ENCODE peak calls at places on chromosomes 13 and 19, in eight cellular contexts. One of them, this sample, is unnamed. For H3K27me3, the result is how much of the 10 kb centered on the place peaks cover.

GRCh38 chr13:60226507-60226906 is 62.8 kb upstream of the DIAPH3 start:
- DNase-seq in BE2C: peak
- DNase-seq in cardiac muscle cell: peak
- DNase-seq in right lobe of liver: no peak
- DNase-seq in aorta: no peak
- DNase-seq in tibial nerve: no peak
- DNase-seq in GM23248: peak
- DNase-seq in naive thymus-derived CD4-positive, alpha-beta T cell: no peak
- DNase-seq in this sample: no peak

GRCh38 chr13:44243198-44243852 is 130.3 kb upstream of the SERP2 start:
- DNase-seq in BE2C: peak
- DNase-seq in cardiac muscle cell: peak
- DNase-seq in right lobe of liver: no peak
- DNase-seq in aorta: no peak
- DNase-seq in tibial nerve: no peak
- DNase-seq in GM23248: peak
- DNase-seq in naive thymus-derived CD4-positive, alpha-beta T cell: no peak
- DNase-seq in this sample: peak

GRCh38 chr19:8641908-8642547 is 11.6 kb downstream of the NFILZ start:
- DNase-seq in BE2C: no peak
- DNase-seq in cardiac muscle cell: peak
- DNase-seq in right lobe of liver: no peak
- DNase-seq in aorta: no peak
- DNase-seq in tibial nerve: no peak
- DNase-seq in GM23248: peak
- DNase-seq in naive thymus-derived CD4-positive, alpha-beta T cell: peak
- DNase-seq in this sample: no peak

GRCh38 chr13:51726446-51727185 is 77.3 kb downstream of the DHRS12 start:
- DNase-seq in BE2C: no peak
- DNase-seq in cardiac muscle cell: no peak
- DNase-seq in right lobe of liver: no peak
- DNase-seq in aorta: no peak
- DNase-seq in tibial nerve: no peak
- DNase-seq in GM23248: peak
- DNase-seq in naive thymus-derived CD4-positive, alpha-beta T cell: no peak
- DNase-seq in this sample: no peak

GRCh38 chr13:111324736-111325135 is 4.3 kb downstream of the TEX29 start:
- DNase-seq in BE2C: no peak
- DNase-seq in cardiac muscle cell: no peak
- DNase-seq in right lobe of liver: no peak
- DNase-seq in aorta: no peak
- DNase-seq in tibial nerve: no peak
- DNase-seq in GM23248: no peak
- DNase-seq in naive thymus-derived CD4-positive, alpha-beta T cell: no peak
- DNase-seq in this sample: no peak

GRCh38 chr13:51551446-51551845 is 32.8 kb upstream of the WDFY2 start:
- DNase-seq in BE2C: no peak
- DNase-seq in cardiac muscle cell: no peak
- DNase-seq in right lobe of liver: no peak
- DNase-seq in aorta: no peak
- DNase-seq in tibial nerve: no peak
- DNase-seq in GM23248: no peak
- DNase-seq in naive thymus-derived CD4-positive, alpha-beta T cell: no peak
- DNase-seq in this sample: no peak

GRCh38 chr19:48400018-48400742 is 6.7 kb downstream of the GRIN2D start:
- DNase-seq in BE2C: peak
- DNase-seq in cardiac muscle cell: peak
- DNase-seq in right lobe of liver: no peak
- DNase-seq in aorta: peak
- DNase-seq in tibial nerve: peak
- DNase-seq in GM23248: peak
- DNase-seq in naive thymus-derived CD4-positive, alpha-beta T cell: peak
- DNase-seq in this sample: no peak

GRCh38 chr13:51950722-51951121 is 60.5 kb downstream of the ATP7B start:
- DNase-seq in BE2C: no peak
- DNase-seq in cardiac muscle cell: no peak
- DNase-seq in right lobe of liver: no peak
- DNase-seq in aorta: no peak
- DNase-seq in tibial nerve: no peak
- DNase-seq in GM23248: no peak
- DNase-seq in naive thymus-derived CD4-positive, alpha-beta T cell: peak
- DNase-seq in this sample: no peak

GRCh38 chr19:30864460-30865215 is 484.6 kb downstream of the TSHZ3 start:
- DNase-seq in BE2C: no peak
- DNase-seq in cardiac muscle cell: no peak
- DNase-seq in right lobe of liver: no peak
- DNase-seq in aorta: no peak
- DNase-seq in tibial nerve: no peak
- DNase-seq in GM23248: no peak
- DNase-seq in naive thymus-derived CD4-positive, alpha-beta T cell: no peak
- DNase-seq in this sample: no peak

GRCh38 chr13:30338331-30338851 is 31.0 kb upstream of the KATNAL1 start:
- DNase-seq in BE2C: no peak
- DNase-seq in cardiac muscle cell: no peak
- DNase-seq in right lobe of liver: no peak
- DNase-seq in aorta: no peak
- DNase-seq in tibial nerve: no peak
- DNase-seq in GM23248: peak
- DNase-seq in naive thymus-derived CD4-positive, alpha-beta T cell: no peak
- DNase-seq in this sample: no peak

GRCh38 chr13:30881191-30881651 is 24.9 kb upstream of the MEDAG start:
- DNase-seq in BE2C: no peak
- DNase-seq in cardiac muscle cell: no peak
- DNase-seq in right lobe of liver: no peak
- DNase-seq in aorta: peak
- DNase-seq in tibial nerve: no peak
- DNase-seq in GM23248: peak
- DNase-seq in naive thymus-derived CD4-positive, alpha-beta T cell: no peak
- DNase-seq in this sample: no peak

GRCh38 chr19:48355555-48355954 is 8.2 kb downstream of the TMEM143 start:
- DNase-seq in BE2C: no peak
- DNase-seq in cardiac muscle cell: no peak
- DNase-seq in right lobe of liver: no peak
- DNase-seq in aorta: no peak
- DNase-seq in tibial nerve: no peak
- DNase-seq in GM23248: no peak
- DNase-seq in naive thymus-derived CD4-positive, alpha-beta T cell: no peak
- DNase-seq in this sample: no peak

GRCh38 chr19:36142496-36142895 is 2.6 kb downstream of the CAPNS1 start:
- DNase-seq in BE2C: no peak
- DNase-seq in cardiac muscle cell: no peak
- DNase-seq in right lobe of liver: no peak
- DNase-seq in aorta: no peak
- DNase-seq in tibial nerve: no peak
- DNase-seq in GM23248: no peak
- DNase-seq in naive thymus-derived CD4-positive, alpha-beta T cell: no peak
- DNase-seq in this sample: no peak

GRCh38 chr19:38031423-38031770 is 124.4 kb downstream of the SIPA1L3 start:
- DNase-seq in BE2C: no peak
- DNase-seq in cardiac muscle cell: no peak
- DNase-seq in right lobe of liver: no peak
- DNase-seq in aorta: no peak
- DNase-seq in tibial nerve: no peak
- DNase-seq in GM23248: peak
- DNase-seq in naive thymus-derived CD4-positive, alpha-beta T cell: no peak
- DNase-seq in this sample: no peak

GRCh38 chr13:30355405-30355741 is 48.0 kb upstream of the KATNAL1 start:
- DNase-seq in BE2C: peak
- DNase-seq in cardiac muscle cell: peak
- DNase-seq in right lobe of liver: peak
- DNase-seq in aorta: no peak
- DNase-seq in tibial nerve: no peak
- DNase-seq in GM23248: no peak
- DNase-seq in naive thymus-derived CD4-positive, alpha-beta T cell: peak
- DNase-seq in this sample: peak

GRCh38 chr19:8681345-8682021 is 17.1 kb downstream of the ACTL9 start:
- DNase-seq in BE2C: no peak
- DNase-seq in cardiac muscle cell: no peak
- DNase-seq in right lobe of liver: no peak
- DNase-seq in aorta: no peak
- DNase-seq in tibial nerve: no peak
- DNase-seq in GM23248: peak
- DNase-seq in naive thymus-derived CD4-positive, alpha-beta T cell: no peak
- DNase-seq in this sample: no peak

GRCh38 chr13:114043421-114044053 is 69.7 kb upstream of the C13orf46 start:
- DNase-seq in BE2C: peak
- DNase-seq in cardiac muscle cell: no peak
- DNase-seq in right lobe of liver: no peak
- DNase-seq in aorta: peak
- DNase-seq in tibial nerve: peak
- DNase-seq in GM23248: peak
- DNase-seq in naive thymus-derived CD4-positive, alpha-beta T cell: no peak
- DNase-seq in this sample: no peak

GRCh38 chr13:32261567-32261966 is 53.6 kb downstream of the ZAR1L start:
- DNase-seq in BE2C: peak
- DNase-seq in cardiac muscle cell: peak
- DNase-seq in right lobe of liver: peak
- DNase-seq in aorta: peak
- DNase-seq in tibial nerve: peak
- DNase-seq in GM23248: peak
- DNase-seq in naive thymus-derived CD4-positive, alpha-beta T cell: no peak
- DNase-seq in this sample: no peak

GRCh38 chr13:103703246-103703645 is 637.0 kb upstream of the SLC10A2 start:
- DNase-seq in BE2C: no peak
- DNase-seq in cardiac muscle cell: no peak
- DNase-seq in right lobe of liver: no peak
- DNase-seq in aorta: no peak
- DNase-seq in tibial nerve: no peak
- DNase-seq in GM23248: no peak
- DNase-seq in naive thymus-derived CD4-positive, alpha-beta T cell: no peak
- DNase-seq in this sample: no peak

GRCh38 chr13:20191902-20192469 is 752 bp downstream of the GJB2 start:
- DNase-seq in BE2C: no peak
- DNase-seq in cardiac muscle cell: no peak
- DNase-seq in right lobe of liver: peak
- DNase-seq in aorta: no peak
- DNase-seq in tibial nerve: no peak
- DNase-seq in GM23248: peak
- DNase-seq in naive thymus-derived CD4-positive, alpha-beta T cell: no peak
- DNase-seq in this sample: no peak

GRCh38 chr13:79869326-79869725 is 388.4 kb downstream of the NDFIP2 start:
- DNase-seq in BE2C: no peak
- DNase-seq in cardiac muscle cell: no peak
- DNase-seq in right lobe of liver: no peak
- DNase-seq in aorta: no peak
- DNase-seq in tibial nerve: no peak
- DNase-seq in GM23248: no peak
- DNase-seq in naive thymus-derived CD4-positive, alpha-beta T cell: no peak
- DNase-seq in this sample: no peak

GRCh38 chr13:22154041-22154440 is 483.2 kb downstream of the FGF9 start:
- DNase-seq in BE2C: no peak
- DNase-seq in cardiac muscle cell: no peak
- DNase-seq in right lobe of liver: no peak
- DNase-seq in aorta: no peak
- DNase-seq in tibial nerve: no peak
- DNase-seq in GM23248: no peak
- DNase-seq in naive thymus-derived CD4-positive, alpha-beta T cell: no peak
- DNase-seq in this sample: no peak

GRCh38 chr13:51451467-51452390 is 1.1 kb downstream of the INTS6 start:
- DNase-seq in BE2C: peak
- DNase-seq in cardiac muscle cell: peak
- DNase-seq in right lobe of liver: peak
- DNase-seq in aorta: peak
- DNase-seq in tibial nerve: peak
- DNase-seq in GM23248: peak
- DNase-seq in naive thymus-derived CD4-positive, alpha-beta T cell: peak
- DNase-seq in this sample: peak

GRCh38 chr19:40282920-40283319 is 2.2 kb downstream of the AKT2 start:
- DNase-seq in BE2C: no peak
- DNase-seq in cardiac muscle cell: no peak
- DNase-seq in right lobe of liver: no peak
- DNase-seq in aorta: no peak
- DNase-seq in tibial nerve: no peak
- DNase-seq in GM23248: peak
- DNase-seq in naive thymus-derived CD4-positive, alpha-beta T cell: no peak
- DNase-seq in this sample: no peak

GRCh38 chr13:26707122-26708006 is 53.2 kb downstream of the GPR12 start:
- DNase-seq in BE2C: peak
- DNase-seq in cardiac muscle cell: peak
- DNase-seq in right lobe of liver: no peak
- DNase-seq in aorta: no peak
- DNase-seq in tibial nerve: no peak
- DNase-seq in GM23248: peak
- DNase-seq in naive thymus-derived CD4-positive, alpha-beta T cell: peak
- DNase-seq in this sample: no peak

GRCh38 chr19:3268326-3268725 is 43.9 kb downstream of the CELF5 start:
- DNase-seq in BE2C: no peak
- DNase-seq in cardiac muscle cell: no peak
- DNase-seq in right lobe of liver: no peak
- DNase-seq in aorta: no peak
- DNase-seq in tibial nerve: no peak
- DNase-seq in GM23248: no peak
- DNase-seq in naive thymus-derived CD4-positive, alpha-beta T cell: no peak
- DNase-seq in this sample: no peak
- H3K27me3 ChIP-seq in BE2C: under half
- H3K27me3 ChIP-seq in cardiac muscle cell: under half
- H3K27me3 ChIP-seq in right lobe of liver: under half
- H3K27me3 ChIP-seq in aorta: under half
- H3K27me3 ChIP-seq in tibial nerve: under half
- H3K27me3 ChIP-seq in GM23248: under half
- H3K27me3 ChIP-seq in naive thymus-derived CD4-positive, alpha-beta T cell: under half
- H3K27me3 ChIP-seq in this sample: under half

GRCh38 chr19:55455576-55456235 is 5.7 kb downstream of the ISOC2 start:
- DNase-seq in BE2C: no peak
- DNase-seq in cardiac muscle cell: no peak
- DNase-seq in right lobe of liver: no peak
- DNase-seq in aorta: no peak
- DNase-seq in tibial nerve: no peak
- DNase-seq in GM23248: no peak
- DNase-seq in naive thymus-derived CD4-positive, alpha-beta T cell: no peak
- DNase-seq in this sample: no peak
- H3K4me3 ChIP-seq in BE2C: no peak
- H3K4me3 ChIP-seq in cardiac muscle cell: no peak
- H3K4me3 ChIP-seq in right lobe of liver: no peak
- H3K4me3 ChIP-seq in aorta: no peak
- H3K4me3 ChIP-seq in tibial nerve: no peak
- H3K4me3 ChIP-seq in GM23248: no peak
- H3K4me3 ChIP-seq in naive thymus-derived CD4-positive, alpha-beta T cell: no peak
- H3K4me3 ChIP-seq in this sample: no peak

DNA sequence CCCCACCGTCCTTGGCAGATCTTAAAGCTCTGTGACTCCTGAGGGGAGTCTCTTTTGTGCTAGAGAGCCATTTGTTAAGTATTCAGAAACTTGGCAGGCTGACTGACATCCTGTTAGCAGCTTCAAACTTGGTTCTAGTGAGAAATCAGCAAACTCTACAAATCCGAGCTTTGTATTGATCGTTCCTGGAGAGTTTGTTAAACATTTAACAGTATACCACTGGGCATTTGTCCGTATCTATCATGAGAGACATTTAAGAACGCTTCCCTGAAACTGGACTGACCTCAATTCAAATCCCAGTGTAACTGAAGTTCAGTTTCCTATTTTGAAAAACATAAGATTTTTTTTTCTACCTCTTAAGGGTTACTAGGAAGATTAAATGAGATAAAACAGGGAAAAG is 3.2 kb downstream of the ATP12A start:
- DNase-seq in BE2C: no peak
- DNase-seq in cardiac muscle cell: no peak
- DNase-seq in right lobe of liver: no peak
- DNase-seq in aorta: no peak
- DNase-seq in tibial nerve: no peak
- DNase-seq in GM23248: no peak
- DNase-seq in naive thymus-derived CD4-positive, alpha-beta T cell: no peak
- DNase-seq in this sample: no peak
- H3K27me3 ChIP-seq in BE2C: under half
- H3K27me3 ChIP-seq in cardiac muscle cell: under half
- H3K27me3 ChIP-seq in right lobe of liver: under half
- H3K27me3 ChIP-seq in aorta: under half
- H3K27me3 ChIP-seq in tibial nerve: under half
- H3K27me3 ChIP-seq in GM23248: under half
- H3K27me3 ChIP-seq in naive thymus-derived CD4-positive, alpha-beta T cell: under half
- H3K27me3 ChIP-seq in this sample: under half

GRCh38 chr19:49690073-49690655 is 752 bp upstream of the CPT1C start:
- DNase-seq in BE2C: no peak
- DNase-seq in cardiac muscle cell: no peak
- DNase-seq in right lobe of liver: no peak
- DNase-seq in aorta: no peak
- DNase-seq in tibial nerve: no peak
- DNase-seq in GM23248: peak
- DNase-seq in naive thymus-derived CD4-positive, alpha-beta T cell: no peak
- DNase-seq in this sample: no peak
- H3K4me3 ChIP-seq in BE2C: peak
- H3K4me3 ChIP-seq in cardiac muscle cell: peak
- H3K4me3 ChIP-seq in right lobe of liver: peak
- H3K4me3 ChIP-seq in aorta: peak
- H3K4me3 ChIP-seq in tibial nerve: peak
- H3K4me3 ChIP-seq in GM23248: peak
- H3K4me3 ChIP-seq in naive thymus-derived CD4-positive, alpha-beta T cell: peak
- H3K4me3 ChIP-seq in this sample: no peak

This sample was measured in GM06990.